ENCODE peak calls at places on chromosome 2, in five cellular contexts. One of them, this sample, is unnamed.

GRCh38 chr2:220221904-220222495 is 594.6 kb downstream of the SLC4A3 start:
- DNase-seq in GM12891: no peak
- DNase-seq in K562: no peak
- DNase-seq in GM12878: no peak
- DNase-seq in HepG2: no peak
- DNase-seq in this sample: no peak

GRCh38 chr2:203623616-203624015 is 82.8 kb upstream of the CD28 start:
- DNase-seq in K562: no peak
- DNase-seq in GM12891: no peak
- DNase-seq in GM12878: no peak
- DNase-seq in HepG2: no peak
- DNase-seq in this sample: no peak

GRCh38 chr2:130842770-130843169 is 6.1 kb downstream of the ARHGEF4 start:
- DNase-seq in GM12878: no peak
- DNase-seq in K562: no peak
- DNase-seq in HepG2: no peak
- DNase-seq in GM12891: no peak
- DNase-seq in this sample: no peak

GRCh38 chr2:38665854-38666577 is at the start of gene GALM:
- DNase-seq in GM12891: no peak
- DNase-seq in K562: peak
- DNase-seq in HepG2: peak
- DNase-seq in GM12878: no peak
- DNase-seq in this sample: no peak

GRCh38 chr2:28269019-28269784 is 123.5 kb upstream of the FOSL2 start:
- DNase-seq in GM12891: no peak
- DNase-seq in K562: peak
- DNase-seq in GM12878: no peak
- DNase-seq in HepG2: peak
- DNase-seq in this sample: no peak

GRCh38 chr2:241620419-241620769 is 16.6 kb downstream of the THAP4 start:
- DNase-seq in HepG2: no peak
- DNase-seq in GM12878: no peak
- DNase-seq in K562: no peak
- DNase-seq in GM12891: no peak
- DNase-seq in this sample: no peak

GRCh38 chr2:240936106-240936505 is 30.0 kb downstream of the CROCC2 start:
- DNase-seq in GM12891: no peak
- DNase-seq in GM12878: no peak
- DNase-seq in HepG2: no peak
- DNase-seq in K562: no peak
- DNase-seq in this sample: no peak

GRCh38 chr2:133819906-133820305 is 251.6 kb upstream of the NCKAP5 start:
- DNase-seq in HepG2: no peak
- DNase-seq in K562: no peak
- DNase-seq in GM12891: no peak
- DNase-seq in GM12878: no peak
- DNase-seq in this sample: no peak

GRCh38 chr2:205967391-205968075 is 118.4 kb downstream of the INO80D start:
- DNase-seq in GM12878: no peak
- DNase-seq in HepG2: no peak
- DNase-seq in GM12891: no peak
- DNase-seq in K562: no peak
- DNase-seq in this sample: no peak

GRCh38 chr2:18455256-18455862 is 105.1 kb downstream of the RDH14 start:
- DNase-seq in GM12891: no peak
- DNase-seq in GM12878: no peak
- DNase-seq in K562: no peak
- DNase-seq in HepG2: peak
- DNase-seq in this sample: no peak

GRCh38 chr2:19256239-19256638 is 102.2 kb downstream of the OSR1 start:
- DNase-seq in K562: no peak
- DNase-seq in HepG2: no peak
- DNase-seq in GM12878: no peak
- DNase-seq in GM12891: no peak
- DNase-seq in this sample: no peak

GRCh38 chr2:121825003-121825950 is 69.8 kb downstream of the TSN start:
- DNase-seq in HepG2: no peak
- DNase-seq in K562: no peak
- DNase-seq in GM12891: no peak
- DNase-seq in GM12878: no peak
- DNase-seq in this sample: no peak
- TF ChIP-seq TAF1 in HepG2: no peak
- TF ChIP-seq TAF1 in K562: no peak
- TF ChIP-seq TAF1 in GM12891: no peak
- TF ChIP-seq TAF1 in GM12878: no peak
- TF ChIP-seq TAF1 in this sample: no peak

DNA sequence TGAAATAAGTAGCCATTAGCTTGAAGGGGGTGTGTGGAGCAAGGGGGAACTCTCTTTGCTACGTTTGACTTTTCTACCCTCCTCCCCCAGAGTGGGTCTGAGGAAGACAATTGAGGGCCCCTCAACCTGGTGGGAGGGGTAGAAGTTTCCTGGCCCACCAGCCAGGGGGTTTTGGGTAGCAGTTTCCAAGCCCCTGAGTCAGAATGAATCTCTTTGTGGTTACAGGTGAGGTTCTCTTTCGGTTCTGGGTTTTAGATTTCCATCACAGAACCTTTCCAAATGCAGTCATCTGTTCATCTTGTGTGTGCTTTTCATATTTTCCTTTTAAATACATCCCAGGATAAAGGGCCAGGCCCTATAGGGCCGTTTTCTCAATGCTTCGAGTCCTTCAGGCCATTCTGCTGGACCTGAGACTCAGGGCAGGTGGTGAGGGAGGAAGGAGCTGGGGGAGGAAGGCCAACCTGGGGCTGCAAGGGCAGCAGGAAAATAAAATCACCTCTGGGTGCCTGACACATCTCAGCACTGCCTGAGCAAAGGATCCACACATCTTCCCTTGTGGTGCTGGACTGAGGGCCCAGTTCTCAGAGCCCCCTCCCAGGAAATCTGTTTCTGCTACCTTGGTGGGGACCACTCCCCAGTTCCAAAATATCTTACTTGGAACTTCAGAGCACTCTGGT is 4.7 kb downstream of the LBH start:
- DNase-seq in GM12891: peak
- DNase-seq in GM12878: no peak
- DNase-seq in K562: no peak
- DNase-seq in HepG2: no peak
- DNase-seq in this sample: no peak
- TF ChIP-seq TAF1 in GM12891: no peak
- TF ChIP-seq TAF1 in GM12878: no peak
- TF ChIP-seq TAF1 in K562: no peak
- TF ChIP-seq TAF1 in HepG2: no peak
- TF ChIP-seq TAF1 in this sample: no peak

DNA sequence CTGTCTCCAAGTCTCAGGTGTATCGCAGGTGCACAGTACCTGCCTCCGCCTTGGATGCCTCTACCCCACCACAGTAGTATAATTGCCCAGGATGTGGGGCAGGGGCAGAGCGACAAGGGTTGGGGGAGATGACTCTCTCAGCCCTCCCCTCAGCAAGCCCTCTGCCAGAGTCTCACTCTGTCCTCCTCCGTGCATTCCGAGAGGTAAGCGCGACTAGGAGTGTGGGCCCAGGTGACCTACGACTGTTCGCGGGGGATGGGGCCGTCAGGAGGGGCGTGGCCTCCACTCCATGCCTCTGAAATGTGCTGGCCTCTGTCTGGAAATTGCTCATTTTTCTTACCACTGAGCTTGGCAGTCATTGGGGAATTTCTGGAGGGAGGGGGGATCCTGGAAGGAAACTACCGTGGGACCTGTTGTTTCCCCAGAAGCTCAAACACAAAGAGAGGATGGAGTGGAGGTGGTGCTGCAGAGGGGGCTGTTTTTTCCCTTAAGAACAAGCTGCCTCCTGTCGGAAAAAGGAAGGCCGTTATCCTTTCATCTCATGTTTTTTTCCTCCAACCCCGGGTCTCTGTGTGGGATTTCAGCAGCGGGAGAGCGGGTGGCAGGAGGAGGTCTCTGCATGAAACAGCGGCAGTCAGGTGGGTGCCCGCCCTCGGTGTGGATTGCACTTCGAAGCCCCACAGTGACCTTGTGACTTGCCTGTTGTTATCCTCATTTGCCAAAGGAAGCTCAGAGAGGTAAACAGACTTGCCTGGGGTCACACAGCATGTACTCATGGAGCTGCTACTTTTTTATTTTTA is 13.0 kb upstream of the RALB start:
- DNase-seq in HepG2: peak
- DNase-seq in GM12891: no peak
- DNase-seq in K562: peak
- DNase-seq in GM12878: no peak
- DNase-seq in this sample: no peak
- TF ChIP-seq TAF1 in HepG2: no peak
- TF ChIP-seq TAF1 in GM12891: no peak
- TF ChIP-seq TAF1 in K562: no peak
- TF ChIP-seq TAF1 in GM12878: no peak
- TF ChIP-seq TAF1 in this sample: no peak

GRCh38 chr2:24452499-24452878 is 38.6 kb upstream of the NCOA1 start:
- DNase-seq in GM12878: no peak
- DNase-seq in HepG2: no peak
- DNase-seq in K562: no peak
- DNase-seq in GM12891: no peak
- DNase-seq in this sample: no peak

GRCh38 chr2:24451805-24452498 is 39.1 kb upstream of the NCOA1 start:
- DNase-seq in K562: no peak
- DNase-seq in GM12878: no peak
- DNase-seq in GM12891: no peak
- DNase-seq in HepG2: no peak
- DNase-seq in this sample: no peak

GRCh38 chr2:24453379-24454073 is 37.5 kb upstream of the NCOA1 start:
- DNase-seq in HepG2: no peak
- DNase-seq in GM12891: no peak
- DNase-seq in K562: no peak
- DNase-seq in GM12878: no peak
- DNase-seq in this sample: no peak

GRCh38 chr2:24456610-24457556 is 34.2 kb upstream of the NCOA1 start:
- DNase-seq in GM12878: no peak
- DNase-seq in HepG2: no peak
- DNase-seq in K562: peak
- DNase-seq in GM12891: no peak
- DNase-seq in this sample: no peak

GRCh38 chr2:24454258-24454657 is 36.8 kb upstream of the NCOA1 start:
- DNase-seq in GM12878: no peak
- DNase-seq in GM12891: no peak
- DNase-seq in K562: no peak
- DNase-seq in HepG2: no peak
- DNase-seq in this sample: no peak
- TF ChIP-seq TAF1 in GM12878: no peak
- TF ChIP-seq TAF1 in GM12891: no peak
- TF ChIP-seq TAF1 in K562: no peak
- TF ChIP-seq TAF1 in HepG2: no peak
- TF ChIP-seq TAF1 in this sample: no peak

DNA sequence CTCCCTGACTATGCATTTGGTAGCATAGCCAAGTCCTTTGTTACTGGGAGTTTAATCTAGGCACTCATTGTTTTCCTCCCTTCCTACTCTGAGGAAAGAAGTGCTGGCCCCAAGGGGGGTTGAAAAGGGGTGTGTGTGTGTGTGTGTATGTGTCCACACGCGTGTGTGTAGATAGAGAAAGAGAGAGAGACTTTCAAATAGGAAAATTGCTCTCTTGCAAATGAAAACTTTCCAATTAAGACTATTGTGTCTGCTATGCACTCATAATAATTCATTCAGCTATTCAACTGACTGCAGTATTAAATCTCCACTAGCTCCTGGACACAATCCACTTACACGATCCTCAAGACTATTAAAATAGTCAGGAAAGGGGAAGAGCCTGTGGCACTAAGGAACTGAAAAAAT is 92.9 kb upstream of the CSRNP3 start:
- DNase-seq in K562: no peak
- DNase-seq in GM12878: no peak
- DNase-seq in HepG2: no peak
- DNase-seq in GM12891: no peak
- DNase-seq in this sample: no peak
- TF ChIP-seq TAF1 in K562: no peak
- TF ChIP-seq TAF1 in GM12878: no peak
- TF ChIP-seq TAF1 in HepG2: no peak
- TF ChIP-seq TAF1 in GM12891: no peak
- TF ChIP-seq TAF1 in this sample: no peak

DNA sequence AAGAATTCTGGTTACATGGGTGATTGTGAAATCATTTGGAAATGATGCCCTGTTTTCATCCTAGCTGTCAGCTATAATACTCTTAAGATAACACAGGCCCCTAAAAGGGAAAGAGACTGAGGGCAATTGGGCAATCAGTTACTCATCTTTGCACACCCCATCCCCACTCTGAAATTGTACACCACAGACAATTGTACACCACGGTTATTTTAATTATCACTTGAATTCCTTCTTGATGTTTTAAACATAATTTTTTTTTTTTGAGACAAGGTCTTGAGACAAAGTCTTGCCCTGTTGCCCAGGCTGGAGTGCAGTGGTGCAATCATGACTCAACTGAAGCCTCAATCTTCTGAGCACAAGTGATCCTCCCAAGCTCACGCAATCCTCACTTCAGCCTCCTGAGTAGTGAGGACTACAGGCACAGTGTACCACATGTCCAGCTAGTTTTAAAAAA is 862.4 kb upstream of the ACVR2A start:
- DNase-seq in GM12891: no peak
- DNase-seq in GM12878: no peak
- DNase-seq in K562: no peak
- DNase-seq in HepG2: no peak
- DNase-seq in this sample: no peak
- TF ChIP-seq TAF1 in GM12891: no peak
- TF ChIP-seq TAF1 in GM12878: no peak
- TF ChIP-seq TAF1 in K562: no peak
- TF ChIP-seq TAF1 in HepG2: no peak
- TF ChIP-seq TAF1 in this sample: no peak

DNA sequence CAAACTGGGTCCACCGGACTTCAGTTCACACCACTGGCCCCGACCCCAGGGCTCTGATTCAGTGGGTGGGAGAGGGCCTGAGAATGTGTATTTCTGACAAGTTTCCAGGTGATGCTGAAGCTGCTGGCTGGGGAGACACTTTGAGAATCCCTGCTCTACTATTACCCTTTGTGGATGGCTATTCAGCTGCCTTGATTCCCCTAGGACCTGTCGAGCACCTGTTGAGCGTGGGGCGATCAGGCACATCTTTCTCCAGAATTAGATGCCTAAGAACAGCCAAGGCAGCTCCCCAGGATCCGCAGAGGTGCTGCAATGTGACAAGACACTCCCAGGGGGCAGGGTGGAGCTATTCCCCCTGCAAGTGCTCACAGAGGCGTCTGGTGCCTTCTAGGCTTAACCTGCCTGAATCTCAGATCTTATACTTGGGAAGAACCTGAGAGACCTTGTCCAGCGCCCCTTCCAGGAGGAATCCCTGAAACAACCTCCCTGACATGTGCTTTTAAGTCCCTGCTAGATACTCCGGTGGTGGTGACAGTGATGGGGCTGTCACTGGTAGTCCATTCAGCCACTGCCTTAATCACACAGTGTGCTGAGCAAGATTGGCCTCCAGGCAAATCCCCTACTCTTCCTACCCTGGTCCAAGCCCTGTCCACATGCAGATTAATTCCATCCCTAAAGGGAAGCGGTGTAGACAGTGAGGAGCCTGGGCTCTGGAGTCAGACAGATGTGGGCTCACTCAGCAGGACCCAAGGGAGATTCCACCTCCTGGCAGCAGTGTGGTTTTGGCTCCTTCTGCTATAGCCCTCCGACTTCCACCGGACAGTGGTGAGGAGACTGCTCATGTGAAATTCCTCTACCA is 43.4 kb upstream of the OTOF start:
- DNase-seq in HepG2: peak
- DNase-seq in K562: peak
- DNase-seq in GM12878: no peak
- DNase-seq in GM12891: peak
- DNase-seq in this sample: no peak
- TF ChIP-seq TAF1 in HepG2: no peak
- TF ChIP-seq TAF1 in K562: no peak
- TF ChIP-seq TAF1 in GM12878: no peak
- TF ChIP-seq TAF1 in GM12891: no peak
- TF ChIP-seq TAF1 in this sample: no peak

This sample was measured in GM12892.